ENCODE peak calls at places on chromosome 3, in four cellular contexts. C, Z, P and N are unnamed samples.

GRCh38 chr3:52507359-52507758 is 12.2 kb downstream of the STAB1 start:
- DNase-seq in C (no peak), Z (no peak), P (no peak), N (no peak)

GRCh38 chr3:81173514-81173913 is 587.9 kb downstream of the GBE1 start:
- DNase-seq in C (no peak), Z (no peak), P (no peak), N (no peak)

GRCh38 chr3:9067352-9067975 is 104.2 kb upstream of the RAD18 start:
- DNase-seq in C (no peak), Z (peak; percentile 31), P (peak; percentile 11), N (peak; percentile 42)

GRCh38 chr3:120567370-120568197 is 28.6 kb upstream of the NDUFB4 start:
- DNase-seq in C (no peak), Z (no peak), P (no peak), N (no peak)

GRCh38 chr3:159186581-159186980 is 384.7 kb downstream of the MFSD1 start:
- DNase-seq in C (peak; percentile 21), Z (no peak), P (peak; percentile 37), N (peak; percentile 12)

GRCh38 chr3:38247366-38248035 is 18.1 kb upstream of the SLC22A13 start:
- DNase-seq in C (no peak), Z (no peak), P (no peak), N (no peak)

GRCh38 chr3:155185623-155186022 is 105.5 kb downstream of the MME start:
- DNase-seq in C (no peak), Z (no peak), P (no peak), N (no peak)

GRCh38 chr3:18443670-18444596 is 18.8 kb upstream of the SATB1 start:
- DNase-seq in C (no peak), Z (no peak), P (no peak), N (peak; percentile 2)

GRCh38 chr3:100516843-100517242 is 24.4 kb downstream of the TMEM45A start:
- DNase-seq in C (no peak), Z (no peak), P (no peak), N (no peak)

GRCh38 chr3:98343647-98344507 is 9.8 kb upstream of the OR5K4 start:
- DNase-seq in C (no peak), Z (no peak), P (no peak), N (no peak)

GRCh38 chr3:47636225-47636624 is 57.6 kb upstream of the CSPG5 start:
- DNase-seq in C (no peak), Z (no peak), P (no peak), N (no peak)

GRCh38 chr3:169668957-169669681 is 5.6 kb upstream of the MECOM start:
- DNase-seq in C (peak; percentile 56), Z (no peak), P (no peak), N (no peak)
- TF ChIP-seq TAF1 in C (no peak), Z (no peak), P (no peak), N (no peak)

GRCh38 chr3:167882057-167882667 is 146.6 kb downstream of the SERPINI1 start:
- DNase-seq in C (no peak), Z (no peak), P (no peak), N (no peak)
- TF ChIP-seq POLR2AphosphoS5 in C (no peak), Z (no peak), P (no peak), N (no peak)

GRCh38 chr3:195911041-195911945 is 2.9 kb upstream of the TNK2 start:
- DNase-seq in C (no peak), Z (no peak), P (no peak), N (no peak)

GRCh38 chr3:195910499-195910845 is 2.1 kb upstream of the TNK2 start:
- DNase-seq in C (no peak), Z (no peak), P (no peak), N (no peak)

GRCh38 chr3:195909294-195909644 is 918 bp upstream of the TNK2 start:
- DNase-seq in C (no peak), Z (no peak), P (no peak), N (no peak)

GRCh38 chr3:195908439-195909293 is at the start of gene TNK2:
- DNase-seq in C (no peak), Z (no peak), P (no peak), N (no peak)

GRCh38 chr3:195909645-195910498 is 1.5 kb upstream of the TNK2 start:
- DNase-seq in C (peak; percentile 99), Z (no peak), P (no peak), N (peak; percentile 98)
- TF ChIP-seq POLR2A in C (peak; percentile 39), Z (no peak), P (peak; percentile 62), N (no peak)

DNA sequence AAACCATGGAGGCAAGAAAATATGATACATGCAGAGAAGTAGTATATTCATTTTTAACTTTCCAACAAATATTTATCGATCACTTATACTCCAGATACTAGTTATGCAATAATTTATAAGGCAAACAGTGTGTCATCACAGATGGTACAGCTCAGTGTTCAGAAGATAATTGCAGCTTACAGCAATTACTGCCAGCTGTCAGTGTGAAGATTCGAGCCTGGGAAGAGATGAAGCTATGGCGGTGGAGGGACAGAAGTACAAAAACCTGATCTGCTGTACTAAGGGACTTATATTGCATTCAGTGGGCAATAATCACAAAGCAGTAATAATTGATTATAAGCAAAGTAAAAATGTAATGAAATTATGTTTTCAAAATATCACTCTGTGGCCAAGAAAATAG is 170.6 kb upstream of the EPHA3 start:
- DNase-seq in C (no peak), Z (no peak), P (no peak), N (no peak)
- TF ChIP-seq TAF1 in C (no peak), Z (no peak), P (no peak), N (no peak)

GRCh38 chr3:173397161-173398110 is at the start of gene NLGN1:
- DNase-seq in C (no peak), Z (peak; percentile 21), P (no peak), N (no peak)
- TF ChIP-seq POLR2AphosphoS5 in C (no peak), Z (no peak), P (no peak), N (no peak)

DNA sequence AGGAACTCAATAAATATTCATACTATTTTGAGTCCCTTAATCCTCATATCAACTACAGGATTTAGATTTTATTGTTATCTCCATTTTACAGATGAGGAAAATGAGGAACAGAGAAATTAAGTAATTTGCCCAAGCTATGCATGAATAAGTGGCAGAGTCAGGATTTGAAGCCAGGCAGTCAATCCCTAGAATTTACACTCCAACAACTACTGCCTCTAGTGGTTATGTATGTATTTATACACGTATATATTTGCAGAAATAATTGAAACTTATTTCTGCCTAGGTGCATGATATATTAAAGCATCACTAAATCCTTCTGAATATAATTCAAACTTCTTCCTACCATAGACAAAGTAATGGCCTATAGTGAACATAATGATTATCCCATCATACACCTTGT is 137.4 kb downstream of the SERPINI1 start:
- DNase-seq in C (no peak), Z (no peak), P (no peak), N (no peak)
- TF ChIP-seq POLR2A in C (no peak), Z (no peak), P (no peak), N (no peak)

GRCh38 chr3:151501905-151502615 is 41.2 kb upstream of the IGSF10 start:
- DNase-seq in C (no peak), Z (no peak), P (no peak), N (no peak)

GRCh38 chr3:151499198-151499597 is 38.3 kb upstream of the IGSF10 start:
- DNase-seq in C (no peak), Z (no peak), P (no peak), N (no peak)

GRCh38 chr3:151504606-151505005 is 43.7 kb upstream of the IGSF10 start:
- DNase-seq in C (no peak), Z (no peak), P (no peak), N (no peak)

GRCh38 chr3:151503074-151503473 is 42.2 kb upstream of the IGSF10 start:
- DNase-seq in C (no peak), Z (no peak), P (no peak), N (no peak)

DNA sequence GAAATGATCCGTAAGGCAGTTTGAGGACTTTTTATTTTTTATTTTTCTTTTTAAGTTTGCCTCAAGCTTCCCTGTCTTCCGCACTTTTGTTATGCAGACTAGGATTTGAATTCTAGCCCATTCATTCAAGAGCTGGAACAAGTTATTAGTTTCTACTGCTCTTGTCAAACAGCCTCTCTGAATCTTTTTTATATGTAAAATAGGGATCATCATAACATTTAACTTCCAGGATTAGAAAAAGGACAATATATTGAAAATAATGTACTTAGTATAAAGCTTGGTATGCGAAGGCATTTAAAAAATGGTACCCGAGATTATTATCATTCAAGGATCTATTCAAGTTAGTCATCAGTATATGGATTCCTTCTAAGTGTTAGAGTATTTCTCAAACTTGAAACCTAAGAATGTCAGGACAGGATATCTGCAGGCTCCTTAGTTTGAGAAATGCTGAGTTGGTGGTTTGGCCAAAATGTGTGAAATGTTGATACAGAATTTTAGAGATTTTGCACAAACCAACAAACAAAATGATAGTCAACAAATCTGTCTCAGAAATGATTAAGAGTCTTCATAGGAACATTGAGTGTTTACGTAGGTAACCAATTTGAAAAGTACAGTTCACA is 40.4 kb upstream of the IGSF10 start:
- DNase-seq in C (no peak), Z (no peak), P (no peak), N (no peak)
- TF ChIP-seq TAF1 in C (no peak), Z (no peak), P (no peak), N (no peak)

DNA sequence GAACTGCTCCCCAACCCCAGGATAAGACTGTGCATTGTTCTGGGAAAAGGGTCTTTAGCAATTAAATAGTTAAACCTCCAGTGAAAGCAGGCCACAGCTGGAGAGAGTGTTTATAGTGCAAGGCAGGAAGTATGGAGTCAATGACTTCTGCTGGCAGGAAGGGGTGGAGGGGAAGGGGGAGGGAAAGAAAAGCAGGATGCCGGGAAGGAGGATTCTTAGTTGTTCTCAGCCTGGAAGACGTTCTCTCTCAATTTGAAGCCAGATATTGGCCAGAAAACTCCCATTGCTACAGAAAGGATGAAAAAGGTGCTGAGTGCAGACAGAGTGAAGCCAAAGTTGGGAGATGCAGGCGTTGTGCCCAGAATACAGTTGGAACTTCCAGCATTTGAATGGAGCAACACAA is 35.7 kb upstream of the ACTL6A start:
- DNase-seq in C (no peak), Z (peak; percentile 49), P (no peak), N (no peak)
- TF ChIP-seq POLR2AphosphoS5 in C (no peak), Z (no peak), P (no peak), N (no peak)